ENCODE peak calls at places on chromosome 13, in nine cellular contexts. One of them, this sample, is unnamed. For H3K4me1, the result is how much of the 10 kb centered on the place peaks cover.

GRCh38 chr13:62014299-62014698 is 598.6 kb upstream of the PCDH20 start:
- DNase-seq in CD8-positive, alpha-beta memory T cell: no peak
- DNase-seq in tibial artery: no peak
- DNase-seq in mammary epithelial cell: no peak
- DNase-seq in mucosa of descending colon: no peak
- DNase-seq in Caco-2: peak
- DNase-seq in thyroid gland: no peak
- DNase-seq in aorta: no peak
- DNase-seq in transverse colon: no peak
- DNase-seq in this sample: no peak

GRCh38 chr13:75482070-75482819 is at the start of gene TBC1D4:
- DNase-seq in CD8-positive, alpha-beta memory T cell: peak
- DNase-seq in tibial artery: peak
- DNase-seq in mammary epithelial cell: peak
- DNase-seq in mucosa of descending colon: peak
- DNase-seq in Caco-2: peak
- DNase-seq in thyroid gland: peak
- DNase-seq in aorta: peak
- DNase-seq in transverse colon: peak
- DNase-seq in this sample: peak

GRCh38 chr13:61954092-61954491 is 538.4 kb upstream of the PCDH20 start:
- DNase-seq in CD8-positive, alpha-beta memory T cell: no peak
- DNase-seq in tibial artery: no peak
- DNase-seq in mammary epithelial cell: no peak
- DNase-seq in mucosa of descending colon: no peak
- DNase-seq in Caco-2: peak
- DNase-seq in thyroid gland: no peak
- DNase-seq in aorta: no peak
- DNase-seq in transverse colon: no peak
- DNase-seq in this sample: no peak

GRCh38 chr13:40031031-40031430 is 375.6 kb downstream of the COG6 start:
- DNase-seq in CD8-positive, alpha-beta memory T cell: no peak
- DNase-seq in tibial artery: no peak
- DNase-seq in mammary epithelial cell: peak
- DNase-seq in mucosa of descending colon: no peak
- DNase-seq in Caco-2: no peak
- DNase-seq in thyroid gland: no peak
- DNase-seq in aorta: no peak
- DNase-seq in transverse colon: no peak
- DNase-seq in this sample: no peak

GRCh38 chr13:114107686-114108081 is 24.7 kb downstream of the RASA3 start:
- DNase-seq in CD8-positive, alpha-beta memory T cell: no peak
- DNase-seq in tibial artery: peak
- DNase-seq in mammary epithelial cell: no peak
- DNase-seq in mucosa of descending colon: peak
- DNase-seq in Caco-2: no peak
- DNase-seq in thyroid gland: peak
- DNase-seq in aorta: peak
- DNase-seq in transverse colon: peak
- DNase-seq in this sample: no peak

GRCh38 chr13:64158910-64159309 is 2743.3 kb upstream of the PCDH20 start:
- DNase-seq in CD8-positive, alpha-beta memory T cell: no peak
- DNase-seq in tibial artery: no peak
- DNase-seq in mammary epithelial cell: no peak
- DNase-seq in mucosa of descending colon: no peak
- DNase-seq in Caco-2: no peak
- DNase-seq in thyroid gland: no peak
- DNase-seq in aorta: no peak
- DNase-seq in transverse colon: no peak
- DNase-seq in this sample: no peak

GRCh38 chr13:95137096-95137495 is 164.2 kb downstream of the ABCC4 start:
- DNase-seq in CD8-positive, alpha-beta memory T cell: no peak
- DNase-seq in tibial artery: no peak
- DNase-seq in mammary epithelial cell: no peak
- DNase-seq in mucosa of descending colon: no peak
- DNase-seq in Caco-2: no peak
- DNase-seq in thyroid gland: no peak
- DNase-seq in aorta: no peak
- DNase-seq in transverse colon: no peak
- DNase-seq in this sample: no peak

GRCh38 chr13:101942038-101942437 is 459.8 kb downstream of the FGF14 start:
- DNase-seq in CD8-positive, alpha-beta memory T cell: no peak
- DNase-seq in tibial artery: no peak
- DNase-seq in mammary epithelial cell: peak
- DNase-seq in mucosa of descending colon: peak
- DNase-seq in Caco-2: peak
- DNase-seq in thyroid gland: no peak
- DNase-seq in aorta: no peak
- DNase-seq in transverse colon: peak
- DNase-seq in this sample: peak

GRCh38 chr13:113998781-113999617 is 25.1 kb upstream of the C13orf46 start:
- DNase-seq in CD8-positive, alpha-beta memory T cell: no peak
- DNase-seq in tibial artery: no peak
- DNase-seq in mammary epithelial cell: no peak
- DNase-seq in mucosa of descending colon: no peak
- DNase-seq in Caco-2: no peak
- DNase-seq in thyroid gland: peak
- DNase-seq in aorta: no peak
- DNase-seq in transverse colon: no peak
- DNase-seq in this sample: no peak

GRCh38 chr13:66879971-66880370 is 350.2 kb downstream of the PCDH9 start:
- DNase-seq in CD8-positive, alpha-beta memory T cell: no peak
- DNase-seq in tibial artery: no peak
- DNase-seq in mammary epithelial cell: no peak
- DNase-seq in mucosa of descending colon: no peak
- DNase-seq in Caco-2: no peak
- DNase-seq in thyroid gland: no peak
- DNase-seq in aorta: no peak
- DNase-seq in transverse colon: no peak
- DNase-seq in this sample: no peak

GRCh38 chr13:105814219-105814901 is 721.1 kb downstream of the EFNB2 start:
- DNase-seq in CD8-positive, alpha-beta memory T cell: no peak
- DNase-seq in tibial artery: no peak
- DNase-seq in mammary epithelial cell: peak
- DNase-seq in mucosa of descending colon: no peak
- DNase-seq in Caco-2: no peak
- DNase-seq in thyroid gland: no peak
- DNase-seq in aorta: no peak
- DNase-seq in transverse colon: no peak
- DNase-seq in this sample: peak

GRCh38 chr13:42681394-42681793 is 100.0 kb upstream of the FAM216B start:
- DNase-seq in CD8-positive, alpha-beta memory T cell: no peak
- DNase-seq in tibial artery: no peak
- DNase-seq in mammary epithelial cell: no peak
- DNase-seq in mucosa of descending colon: no peak
- DNase-seq in Caco-2: no peak
- DNase-seq in thyroid gland: no peak
- DNase-seq in aorta: no peak
- DNase-seq in transverse colon: no peak
- DNase-seq in this sample: no peak

GRCh38 chr13:47478985-47479384 is 522.1 kb downstream of the SUCLA2 start:
- DNase-seq in CD8-positive, alpha-beta memory T cell: no peak
- DNase-seq in tibial artery: no peak
- DNase-seq in mammary epithelial cell: no peak
- DNase-seq in mucosa of descending colon: no peak
- DNase-seq in Caco-2: no peak
- DNase-seq in thyroid gland: no peak
- DNase-seq in aorta: no peak
- DNase-seq in transverse colon: no peak
- DNase-seq in this sample: no peak

GRCh38 chr13:27965343-27965739 is 3.8 kb downstream of the CDX2 start:
- DNase-seq in CD8-positive, alpha-beta memory T cell: no peak
- DNase-seq in tibial artery: no peak
- DNase-seq in mammary epithelial cell: no peak
- DNase-seq in mucosa of descending colon: peak
- DNase-seq in Caco-2: peak
- DNase-seq in thyroid gland: no peak
- DNase-seq in aorta: no peak
- DNase-seq in transverse colon: no peak
- DNase-seq in this sample: no peak

GRCh38 chr13:107799001-107799400 is 416.3 kb downstream of the LIG4 start:
- DNase-seq in CD8-positive, alpha-beta memory T cell: no peak
- DNase-seq in tibial artery: no peak
- DNase-seq in mammary epithelial cell: no peak
- DNase-seq in mucosa of descending colon: no peak
- DNase-seq in Caco-2: no peak
- DNase-seq in thyroid gland: no peak
- DNase-seq in aorta: no peak
- DNase-seq in transverse colon: no peak
- DNase-seq in this sample: no peak

GRCh38 chr13:113914333-113915011 is 50.6 kb upstream of the GAS6 start:
- DNase-seq in CD8-positive, alpha-beta memory T cell: no peak
- DNase-seq in tibial artery: no peak
- DNase-seq in mammary epithelial cell: no peak
- DNase-seq in mucosa of descending colon: no peak
- DNase-seq in Caco-2: no peak
- DNase-seq in thyroid gland: no peak
- DNase-seq in aorta: no peak
- DNase-seq in transverse colon: no peak
- DNase-seq in this sample: no peak

GRCh38 chr13:44755872-44756271 is 179.7 kb upstream of the TSC22D1 start:
- DNase-seq in CD8-positive, alpha-beta memory T cell: no peak
- DNase-seq in tibial artery: no peak
- DNase-seq in mammary epithelial cell: peak
- DNase-seq in mucosa of descending colon: no peak
- DNase-seq in Caco-2: no peak
- DNase-seq in thyroid gland: no peak
- DNase-seq in aorta: no peak
- DNase-seq in transverse colon: no peak
- DNase-seq in this sample: no peak

GRCh38 chr13:24228852-24229458 is 68.4 kb downstream of the SPATA13 start:
- DNase-seq in CD8-positive, alpha-beta memory T cell: no peak
- DNase-seq in tibial artery: no peak
- DNase-seq in mammary epithelial cell: peak
- DNase-seq in mucosa of descending colon: peak
- DNase-seq in Caco-2: peak
- DNase-seq in thyroid gland: peak
- DNase-seq in aorta: no peak
- DNase-seq in transverse colon: no peak
- DNase-seq in this sample: peak

GRCh38 chr13:78137404-78138142 is 218.9 kb upstream of the EDNRB start:
- DNase-seq in CD8-positive, alpha-beta memory T cell: no peak
- DNase-seq in tibial artery: no peak
- DNase-seq in mammary epithelial cell: peak
- DNase-seq in mucosa of descending colon: peak
- DNase-seq in Caco-2: peak
- DNase-seq in thyroid gland: peak
- DNase-seq in aorta: no peak
- DNase-seq in transverse colon: no peak
- DNase-seq in this sample: peak

GRCh38 chr13:31274345-31274870 is 74.6 kb downstream of the B3GLCT start:
- DNase-seq in CD8-positive, alpha-beta memory T cell: no peak
- DNase-seq in tibial artery: no peak
- DNase-seq in mammary epithelial cell: no peak
- DNase-seq in mucosa of descending colon: no peak
- DNase-seq in Caco-2: no peak
- DNase-seq in thyroid gland: no peak
- DNase-seq in aorta: no peak
- DNase-seq in transverse colon: no peak
- DNase-seq in this sample: no peak

GRCh38 chr13:50075619-50076097 is 60.4 kb downstream of the KCNRG start:
- DNase-seq in CD8-positive, alpha-beta memory T cell: no peak
- DNase-seq in tibial artery: no peak
- DNase-seq in mammary epithelial cell: peak
- DNase-seq in mucosa of descending colon: no peak
- DNase-seq in Caco-2: no peak
- DNase-seq in thyroid gland: no peak
- DNase-seq in aorta: no peak
- DNase-seq in transverse colon: no peak
- DNase-seq in this sample: no peak
- H3K4me1 ChIP-seq in CD8-positive, alpha-beta memory T cell: under half
- H3K4me1 ChIP-seq in tibial artery: under half
- H3K4me1 ChIP-seq in mammary epithelial cell: under half
- H3K4me1 ChIP-seq in mucosa of descending colon: under half
- H3K4me1 ChIP-seq in Caco-2: under half
- H3K4me1 ChIP-seq in thyroid gland: under half
- H3K4me1 ChIP-seq in aorta: under half
- H3K4me1 ChIP-seq in transverse colon: under half
- H3K4me1 ChIP-seq in this sample: under half

GRCh38 chr13:25943666-25944065 is 108.2 kb downstream of the SHISA2 start:
- DNase-seq in CD8-positive, alpha-beta memory T cell: no peak
- DNase-seq in tibial artery: no peak
- DNase-seq in mammary epithelial cell: no peak
- DNase-seq in mucosa of descending colon: no peak
- DNase-seq in Caco-2: peak
- DNase-seq in thyroid gland: no peak
- DNase-seq in aorta: no peak
- DNase-seq in transverse colon: no peak
- DNase-seq in this sample: no peak
- H3K4me1 ChIP-seq in CD8-positive, alpha-beta memory T cell: under half
- H3K4me1 ChIP-seq in tibial artery: under half
- H3K4me1 ChIP-seq in mammary epithelial cell: under half
- H3K4me1 ChIP-seq in mucosa of descending colon: under half
- H3K4me1 ChIP-seq in Caco-2: under half
- H3K4me1 ChIP-seq in thyroid gland: under half
- H3K4me1 ChIP-seq in aorta: under half
- H3K4me1 ChIP-seq in transverse colon: under half
- H3K4me1 ChIP-seq in this sample: under half

DNA sequence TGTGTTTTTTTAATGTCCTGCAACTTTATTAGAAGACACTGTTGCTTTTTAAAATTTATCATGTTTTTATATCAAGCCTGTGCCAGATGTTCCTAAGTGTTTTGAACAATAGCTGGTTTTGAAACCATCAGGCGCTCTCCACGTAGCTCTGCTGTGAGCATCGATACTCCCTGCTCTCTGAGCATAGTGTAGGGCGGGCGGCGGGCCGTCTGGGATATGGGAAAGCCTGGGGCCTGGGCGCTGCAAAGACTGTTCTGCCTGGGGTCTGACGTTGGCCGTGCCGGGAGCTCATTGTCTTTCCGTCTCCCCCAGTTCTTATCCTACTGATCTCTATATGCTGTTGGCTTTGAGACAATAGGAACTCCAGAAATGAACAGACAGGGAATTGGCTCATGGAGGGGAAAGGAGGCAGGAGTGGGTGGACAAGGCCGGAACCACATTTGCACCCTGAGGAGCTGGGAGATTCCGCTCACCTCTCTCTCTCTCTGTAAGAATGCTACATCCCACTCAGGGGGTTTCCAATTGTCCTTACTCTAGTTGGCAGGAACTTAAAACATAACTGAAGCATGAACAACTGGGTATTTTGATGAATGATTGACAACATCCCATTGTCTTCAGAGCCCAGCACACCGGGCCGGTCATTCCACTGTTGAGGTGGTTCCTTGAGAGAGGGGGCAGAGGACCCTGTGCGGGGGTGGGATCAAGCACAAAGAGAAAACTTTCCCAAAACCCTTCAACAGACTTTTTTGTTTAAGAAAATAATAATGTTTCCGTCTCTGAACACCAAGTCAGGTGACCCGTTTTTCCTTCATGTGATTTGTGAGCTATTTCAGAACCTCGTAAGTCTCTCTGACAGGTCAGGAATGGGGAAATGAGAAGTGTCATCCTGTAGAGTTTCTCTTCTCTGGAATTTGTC is 64.7 kb downstream of the COL4A2 start:
- DNase-seq in CD8-positive, alpha-beta memory T cell: no peak
- DNase-seq in tibial artery: no peak
- DNase-seq in mammary epithelial cell: peak
- DNase-seq in mucosa of descending colon: no peak
- DNase-seq in Caco-2: no peak
- DNase-seq in thyroid gland: no peak
- DNase-seq in aorta: no peak
- DNase-seq in transverse colon: no peak
- DNase-seq in this sample: no peak
- H3K4me1 ChIP-seq in CD8-positive, alpha-beta memory T cell: under half
- H3K4me1 ChIP-seq in tibial artery: under half
- H3K4me1 ChIP-seq in mammary epithelial cell: under half
- H3K4me1 ChIP-seq in mucosa of descending colon: under half
- H3K4me1 ChIP-seq in Caco-2: under half
- H3K4me1 ChIP-seq in thyroid gland: half or more
- H3K4me1 ChIP-seq in aorta: under half
- H3K4me1 ChIP-seq in transverse colon: under half
- H3K4me1 ChIP-seq in this sample: under half

GRCh38 chr13:80084086-80084676 is 256.7 kb downstream of the SPRY2 start:
- DNase-seq in CD8-positive, alpha-beta memory T cell: no peak
- DNase-seq in tibial artery: no peak
- DNase-seq in mammary epithelial cell: peak
- DNase-seq in mucosa of descending colon: no peak
- DNase-seq in Caco-2: peak
- DNase-seq in thyroid gland: no peak
- DNase-seq in aorta: no peak
- DNase-seq in transverse colon: no peak
- DNase-seq in this sample: peak
- H3K4me1 ChIP-seq in CD8-positive, alpha-beta memory T cell: under half
- H3K4me1 ChIP-seq in tibial artery: under half
- H3K4me1 ChIP-seq in mammary epithelial cell: under half
- H3K4me1 ChIP-seq in mucosa of descending colon: under half
- H3K4me1 ChIP-seq in Caco-2: under half
- H3K4me1 ChIP-seq in thyroid gland: under half
- H3K4me1 ChIP-seq in aorta: under half
- H3K4me1 ChIP-seq in transverse colon: under half
- H3K4me1 ChIP-seq in this sample: under half